ENCODE peak calls at places on chromosomes 4 and X, in nine cellular contexts. One of them, this sample, is unnamed.

GRCh38 chr4:18021470-18021719 is 160 bp downstream of the LCORL start:
- DNase-seq in anterior cingulate cortex: no peak
- DNase-seq in stimulated activated naive CD8-positive, alpha-beta T cell treated with anti-CD3 and anti-CD28 coated beads, Interleukin-15, amount 100 ng/mL, for 72 hours: no peak
- DNase-seq in thoracic aorta: no peak
- DNase-seq in AG04450: no peak
- DNase-seq in T-helper 9 cell: no peak
- DNase-seq in RWPE2: no peak
- DNase-seq in neuronal stem cell: no peak
- DNase-seq in type B pancreatic cell: no peak
- DNase-seq in this sample: no peak

GRCh38 chr4:108172231-108172779 is 3.6 kb upstream of the LEF1 start:
- DNase-seq in neuronal stem cell: peak; percentile 54
- DNase-seq in T-helper 9 cell: peak; percentile 12
- DNase-seq in anterior cingulate cortex: no peak
- DNase-seq in AG04450: no peak
- DNase-seq in RWPE2: no peak
- DNase-seq in stimulated activated naive CD8-positive, alpha-beta T cell treated with anti-CD3 and anti-CD28 coated beads, Interleukin-15, amount 100 ng/mL, for 72 hours: peak; percentile 64
- DNase-seq in type B pancreatic cell: peak; percentile 76
- DNase-seq in thoracic aorta: no peak
- DNase-seq in this sample: no peak

GRCh38 chrX:148380614-148381561 is 119.5 kb upstream of the AFF2 start:
- DNase-seq in thoracic aorta: no peak
- DNase-seq in AG04450: no peak
- DNase-seq in T-helper 9 cell: peak; percentile 5
- DNase-seq in neuronal stem cell: no peak
- DNase-seq in stimulated activated naive CD8-positive, alpha-beta T cell treated with anti-CD3 and anti-CD28 coated beads, Interleukin-15, amount 100 ng/mL, for 72 hours: peak; percentile 44
- DNase-seq in anterior cingulate cortex: no peak
- DNase-seq in type B pancreatic cell: no peak
- DNase-seq in RWPE2: no peak
- DNase-seq in this sample: peak; percentile 86

GRCh38 chr4:156779046-156779445 is 192.6 kb downstream of the PDGFC start:
- DNase-seq in thoracic aorta: no peak
- DNase-seq in type B pancreatic cell: no peak
- DNase-seq in neuronal stem cell: no peak
- DNase-seq in anterior cingulate cortex: no peak
- DNase-seq in stimulated activated naive CD8-positive, alpha-beta T cell treated with anti-CD3 and anti-CD28 coated beads, Interleukin-15, amount 100 ng/mL, for 72 hours: no peak
- DNase-seq in AG04450: no peak
- DNase-seq in T-helper 9 cell: no peak
- DNase-seq in RWPE2: no peak
- DNase-seq in this sample: no peak

GRCh38 chrX:31545726-31546125 is 473.9 kb upstream of the FTHL17 start:
- DNase-seq in stimulated activated naive CD8-positive, alpha-beta T cell treated with anti-CD3 and anti-CD28 coated beads, Interleukin-15, amount 100 ng/mL, for 72 hours: no peak
- DNase-seq in AG04450: no peak
- DNase-seq in anterior cingulate cortex: no peak
- DNase-seq in thoracic aorta: no peak
- DNase-seq in T-helper 9 cell: no peak
- DNase-seq in neuronal stem cell: no peak
- DNase-seq in type B pancreatic cell: no peak
- DNase-seq in RWPE2: no peak
- DNase-seq in this sample: no peak

GRCh38 chr4:1746919-1747602 is 25.7 kb downstream of the TACC3 start:
- DNase-seq in neuronal stem cell: no peak
- DNase-seq in AG04450: no peak
- DNase-seq in RWPE2: no peak
- DNase-seq in T-helper 9 cell: no peak
- DNase-seq in stimulated activated naive CD8-positive, alpha-beta T cell treated with anti-CD3 and anti-CD28 coated beads, Interleukin-15, amount 100 ng/mL, for 72 hours: no peak
- DNase-seq in type B pancreatic cell: no peak
- DNase-seq in anterior cingulate cortex: no peak
- DNase-seq in thoracic aorta: no peak
- DNase-seq in this sample: no peak

GRCh38 chr4:142519342-142519741 is 326.8 kb downstream of the INPP4B start:
- DNase-seq in type B pancreatic cell: no peak
- DNase-seq in neuronal stem cell: no peak
- DNase-seq in T-helper 9 cell: no peak
- DNase-seq in anterior cingulate cortex: no peak
- DNase-seq in stimulated activated naive CD8-positive, alpha-beta T cell treated with anti-CD3 and anti-CD28 coated beads, Interleukin-15, amount 100 ng/mL, for 72 hours: no peak
- DNase-seq in RWPE2: no peak
- DNase-seq in AG04450: no peak
- DNase-seq in thoracic aorta: no peak
- DNase-seq in this sample: no peak

GRCh38 chrX:111928457-111928856 is 52.5 kb downstream of the TRPC5OS start:
- DNase-seq in neuronal stem cell: peak; percentile 4
- DNase-seq in AG04450: no peak
- DNase-seq in T-helper 9 cell: no peak
- DNase-seq in anterior cingulate cortex: no peak
- DNase-seq in thoracic aorta: no peak
- DNase-seq in type B pancreatic cell: no peak
- DNase-seq in stimulated activated naive CD8-positive, alpha-beta T cell treated with anti-CD3 and anti-CD28 coated beads, Interleukin-15, amount 100 ng/mL, for 72 hours: no peak
- DNase-seq in RWPE2: no peak
- DNase-seq in this sample: no peak

GRCh38 chr4:41176357-41176756 is 38.0 kb downstream of the APBB2 start:
- DNase-seq in stimulated activated naive CD8-positive, alpha-beta T cell treated with anti-CD3 and anti-CD28 coated beads, Interleukin-15, amount 100 ng/mL, for 72 hours: no peak
- DNase-seq in AG04450: no peak
- DNase-seq in type B pancreatic cell: no peak
- DNase-seq in neuronal stem cell: no peak
- DNase-seq in anterior cingulate cortex: no peak
- DNase-seq in T-helper 9 cell: no peak
- DNase-seq in thoracic aorta: no peak
- DNase-seq in RWPE2: no peak
- DNase-seq in this sample: no peak

GRCh38 chr4:142660728-142661127 is 185.4 kb downstream of the INPP4B start:
- DNase-seq in neuronal stem cell: no peak
- DNase-seq in anterior cingulate cortex: no peak
- DNase-seq in T-helper 9 cell: no peak
- DNase-seq in RWPE2: no peak
- DNase-seq in stimulated activated naive CD8-positive, alpha-beta T cell treated with anti-CD3 and anti-CD28 coated beads, Interleukin-15, amount 100 ng/mL, for 72 hours: no peak
- DNase-seq in type B pancreatic cell: no peak
- DNase-seq in thoracic aorta: no peak
- DNase-seq in AG04450: no peak
- DNase-seq in this sample: peak; percentile 2

GRCh38 chr4:4681651-4682050 is 139.8 kb upstream of the STX18 start:
- DNase-seq in AG04450: no peak
- DNase-seq in T-helper 9 cell: no peak
- DNase-seq in neuronal stem cell: no peak
- DNase-seq in RWPE2: no peak
- DNase-seq in thoracic aorta: no peak
- DNase-seq in stimulated activated naive CD8-positive, alpha-beta T cell treated with anti-CD3 and anti-CD28 coated beads, Interleukin-15, amount 100 ng/mL, for 72 hours: no peak
- DNase-seq in type B pancreatic cell: no peak
- DNase-seq in anterior cingulate cortex: no peak
- DNase-seq in this sample: no peak

GRCh38 chr4:6526171-6526570 is 48.8 kb upstream of the MAN2B2 start:
- DNase-seq in thoracic aorta: no peak
- DNase-seq in RWPE2: no peak
- DNase-seq in neuronal stem cell: no peak
- DNase-seq in AG04450: no peak
- DNase-seq in stimulated activated naive CD8-positive, alpha-beta T cell treated with anti-CD3 and anti-CD28 coated beads, Interleukin-15, amount 100 ng/mL, for 72 hours: no peak
- DNase-seq in anterior cingulate cortex: no peak
- DNase-seq in T-helper 9 cell: no peak
- DNase-seq in type B pancreatic cell: no peak
- DNase-seq in this sample: no peak

GRCh38 chr4:22500831-22501714 is 14.8 kb downstream of the ADGRA3 start:
- DNase-seq in stimulated activated naive CD8-positive, alpha-beta T cell treated with anti-CD3 and anti-CD28 coated beads, Interleukin-15, amount 100 ng/mL, for 72 hours: peak; percentile 33
- DNase-seq in RWPE2: no peak
- DNase-seq in type B pancreatic cell: no peak
- DNase-seq in anterior cingulate cortex: no peak
- DNase-seq in AG04450: no peak
- DNase-seq in T-helper 9 cell: no peak
- DNase-seq in neuronal stem cell: no peak
- DNase-seq in thoracic aorta: no peak
- DNase-seq in this sample: no peak

GRCh38 chr4:77433102-77433733 is 172.4 kb upstream of the CXCL13 start:
- DNase-seq in T-helper 9 cell: no peak
- DNase-seq in thoracic aorta: no peak
- DNase-seq in neuronal stem cell: peak; percentile 30
- DNase-seq in anterior cingulate cortex: no peak
- DNase-seq in stimulated activated naive CD8-positive, alpha-beta T cell treated with anti-CD3 and anti-CD28 coated beads, Interleukin-15, amount 100 ng/mL, for 72 hours: no peak
- DNase-seq in RWPE2: no peak
- DNase-seq in type B pancreatic cell: no peak
- DNase-seq in AG04450: no peak
- DNase-seq in this sample: peak; percentile 60

GRCh38 chr4:9904976-9905587 is 116.2 kb downstream of the SLC2A9 start:
- DNase-seq in RWPE2: no peak
- DNase-seq in thoracic aorta: no peak
- DNase-seq in type B pancreatic cell: no peak
- DNase-seq in neuronal stem cell: no peak
- DNase-seq in stimulated activated naive CD8-positive, alpha-beta T cell treated with anti-CD3 and anti-CD28 coated beads, Interleukin-15, amount 100 ng/mL, for 72 hours: no peak
- DNase-seq in anterior cingulate cortex: no peak
- DNase-seq in T-helper 9 cell: no peak
- DNase-seq in AG04450: no peak
- DNase-seq in this sample: no peak

GRCh38 chr4:4182835-4183568 is 43.7 kb downstream of the OTOP1 start:
- DNase-seq in T-helper 9 cell: no peak
- DNase-seq in AG04450: no peak
- DNase-seq in thoracic aorta: no peak
- DNase-seq in stimulated activated naive CD8-positive, alpha-beta T cell treated with anti-CD3 and anti-CD28 coated beads, Interleukin-15, amount 100 ng/mL, for 72 hours: peak; percentile 25
- DNase-seq in neuronal stem cell: peak; percentile 31
- DNase-seq in type B pancreatic cell: no peak
- DNase-seq in anterior cingulate cortex: no peak
- DNase-seq in RWPE2: no peak
- DNase-seq in this sample: peak; percentile 52

GRCh38 chr4:34732579-34732978 is 1511.7 kb downstream of the ARAP2 start:
- DNase-seq in stimulated activated naive CD8-positive, alpha-beta T cell treated with anti-CD3 and anti-CD28 coated beads, Interleukin-15, amount 100 ng/mL, for 72 hours: no peak
- DNase-seq in thoracic aorta: no peak
- DNase-seq in neuronal stem cell: no peak
- DNase-seq in type B pancreatic cell: no peak
- DNase-seq in anterior cingulate cortex: no peak
- DNase-seq in AG04450: no peak
- DNase-seq in T-helper 9 cell: no peak
- DNase-seq in RWPE2: no peak
- DNase-seq in this sample: no peak

GRCh38 chrX:3177851-3178250 is 136.6 kb downstream of the ARSF start:
- DNase-seq in anterior cingulate cortex: no peak
- DNase-seq in thoracic aorta: no peak
- DNase-seq in RWPE2: no peak
- DNase-seq in AG04450: no peak
- DNase-seq in type B pancreatic cell: no peak
- DNase-seq in stimulated activated naive CD8-positive, alpha-beta T cell treated with anti-CD3 and anti-CD28 coated beads, Interleukin-15, amount 100 ng/mL, for 72 hours: no peak
- DNase-seq in neuronal stem cell: no peak
- DNase-seq in T-helper 9 cell: no peak
- DNase-seq in this sample: no peak

GRCh38 chr4:151646322-151646721 is 114.5 kb downstream of the GATB start:
- DNase-seq in thoracic aorta: no peak
- DNase-seq in type B pancreatic cell: no peak
- DNase-seq in AG04450: no peak
- DNase-seq in neuronal stem cell: no peak
- DNase-seq in anterior cingulate cortex: no peak
- DNase-seq in RWPE2: no peak
- DNase-seq in T-helper 9 cell: no peak
- DNase-seq in stimulated activated naive CD8-positive, alpha-beta T cell treated with anti-CD3 and anti-CD28 coated beads, Interleukin-15, amount 100 ng/mL, for 72 hours: no peak
- DNase-seq in this sample: no peak

GRCh38 chrX:86714441-86714840 is 566.2 kb downstream of the DACH2 start:
- DNase-seq in T-helper 9 cell: no peak
- DNase-seq in AG04450: no peak
- DNase-seq in stimulated activated naive CD8-positive, alpha-beta T cell treated with anti-CD3 and anti-CD28 coated beads, Interleukin-15, amount 100 ng/mL, for 72 hours: no peak
- DNase-seq in RWPE2: no peak
- DNase-seq in type B pancreatic cell: no peak
- DNase-seq in neuronal stem cell: no peak
- DNase-seq in anterior cingulate cortex: no peak
- DNase-seq in thoracic aorta: no peak
- DNase-seq in this sample: no peak

GRCh38 chr4:3340703-3341088 is 47.9 kb downstream of the RGS12 start:
- DNase-seq in T-helper 9 cell: no peak
- DNase-seq in thoracic aorta: no peak
- DNase-seq in RWPE2: no peak
- DNase-seq in type B pancreatic cell: no peak
- DNase-seq in neuronal stem cell: no peak
- DNase-seq in AG04450: no peak
- DNase-seq in stimulated activated naive CD8-positive, alpha-beta T cell treated with anti-CD3 and anti-CD28 coated beads, Interleukin-15, amount 100 ng/mL, for 72 hours: no peak
- DNase-seq in anterior cingulate cortex: no peak
- DNase-seq in this sample: no peak

GRCh38 chr4:142840516-142841123 is 5.5 kb downstream of the INPP4B start:
- DNase-seq in thoracic aorta: no peak
- DNase-seq in anterior cingulate cortex: no peak
- DNase-seq in RWPE2: no peak
- DNase-seq in neuronal stem cell: no peak
- DNase-seq in type B pancreatic cell: no peak
- DNase-seq in stimulated activated naive CD8-positive, alpha-beta T cell treated with anti-CD3 and anti-CD28 coated beads, Interleukin-15, amount 100 ng/mL, for 72 hours: no peak
- DNase-seq in T-helper 9 cell: no peak
- DNase-seq in AG04450: peak; percentile 33
- DNase-seq in this sample: peak; percentile 12

GRCh38 chr4:15149234-15149841 is 147.1 kb downstream of the CPEB2 start:
- DNase-seq in thoracic aorta: no peak
- DNase-seq in stimulated activated naive CD8-positive, alpha-beta T cell treated with anti-CD3 and anti-CD28 coated beads, Interleukin-15, amount 100 ng/mL, for 72 hours: no peak
- DNase-seq in type B pancreatic cell: no peak
- DNase-seq in T-helper 9 cell: no peak
- DNase-seq in anterior cingulate cortex: no peak
- DNase-seq in AG04450: no peak
- DNase-seq in RWPE2: no peak
- DNase-seq in neuronal stem cell: no peak
- DNase-seq in this sample: no peak

GRCh38 chr4:14583752-14584151 is 418.5 kb upstream of the CPEB2 start:
- DNase-seq in neuronal stem cell: no peak
- DNase-seq in stimulated activated naive CD8-positive, alpha-beta T cell treated with anti-CD3 and anti-CD28 coated beads, Interleukin-15, amount 100 ng/mL, for 72 hours: no peak
- DNase-seq in T-helper 9 cell: no peak
- DNase-seq in RWPE2: no peak
- DNase-seq in AG04450: no peak
- DNase-seq in anterior cingulate cortex: no peak
- DNase-seq in type B pancreatic cell: no peak
- DNase-seq in thoracic aorta: no peak
- DNase-seq in this sample: no peak

GRCh38 chr4:6918345-6918744 is 8.7 kb downstream of the TBC1D14 start:
- DNase-seq in anterior cingulate cortex: no peak
- DNase-seq in neuronal stem cell: no peak
- DNase-seq in stimulated activated naive CD8-positive, alpha-beta T cell treated with anti-CD3 and anti-CD28 coated beads, Interleukin-15, amount 100 ng/mL, for 72 hours: no peak
- DNase-seq in T-helper 9 cell: no peak
- DNase-seq in RWPE2: no peak
- DNase-seq in thoracic aorta: no peak
- DNase-seq in AG04450: no peak
- DNase-seq in type B pancreatic cell: no peak
- DNase-seq in this sample: peak; percentile 65

GRCh38 chr4:5705672-5706310 is 2.6 kb downstream of the EVC2 start:
- DNase-seq in AG04450: no peak
- DNase-seq in RWPE2: no peak
- DNase-seq in thoracic aorta: no peak
- DNase-seq in stimulated activated naive CD8-positive, alpha-beta T cell treated with anti-CD3 and anti-CD28 coated beads, Interleukin-15, amount 100 ng/mL, for 72 hours: no peak
- DNase-seq in type B pancreatic cell: no peak
- DNase-seq in neuronal stem cell: no peak
- DNase-seq in anterior cingulate cortex: no peak
- DNase-seq in T-helper 9 cell: no peak
- DNase-seq in this sample: no peak

GRCh38 chr4:110733901-110734300 is 111.0 kb upstream of the PITX2 start:
- DNase-seq in T-helper 9 cell: no peak
- DNase-seq in neuronal stem cell: no peak
- DNase-seq in thoracic aorta: no peak
- DNase-seq in AG04450: no peak
- DNase-seq in stimulated activated naive CD8-positive, alpha-beta T cell treated with anti-CD3 and anti-CD28 coated beads, Interleukin-15, amount 100 ng/mL, for 72 hours: no peak
- DNase-seq in type B pancreatic cell: no peak
- DNase-seq in anterior cingulate cortex: no peak
- DNase-seq in RWPE2: no peak
- DNase-seq in this sample: peak; percentile 7